ENCODE peak calls at places on chromosomes 5 and 9, in four cellular contexts. U is HFFc6, P is RWPE1, S is NCI-H1436 treated with DMSO at 0.1 percent for 48 hours. R is an unnamed sample.

GRCh38 chr9:96363175-96363967 is 20.1 kb downstream of the SLC35D2 start:
- DNase-seq in P (no peak), U (no peak), S (no peak), R (no peak)

GRCh38 chr5:140965905-140966292 is 377 bp upstream of the PCDHAC2 start:
- DNase-seq in U (no peak), S (no peak), P (no peak), R (no peak)

GRCh38 chr9:111966851-111967250 is 70.2 kb downstream of the UGCG start:
- DNase-seq in P (no peak), S (no peak), U (no peak), R (no peak)

GRCh38 chr5:177234761-177235315 is 68.7 kb downstream of the RAB24 start:
- DNase-seq in P (no peak), S (no peak), U (peak), R (no peak)

GRCh38 chr9:371349-371748 is 156.7 kb downstream of the DOCK8 start:
- DNase-seq in S (no peak), U (no peak), P (no peak), R (no peak)

GRCh38 chr9:9341203-9341602 is 1271.6 kb downstream of the PTPRD start:
- DNase-seq in S (no peak), P (no peak), U (no peak), R (no peak)

GRCh38 chr9:121779381-121780117 is 128.1 kb downstream of the DAB2IP start:
- DNase-seq in P (no peak), U (no peak), S (no peak), R (no peak)

GRCh38 chr5:31213676-31214638 is 20.5 kb downstream of the CDH6 start:
- DNase-seq in U (no peak), S (no peak), P (no peak), R (no peak)

GRCh38 chr5:138663009-138663408 is 87.8 kb upstream of the HSPA9 start:
- DNase-seq in P (peak), U (no peak), S (no peak), R (no peak)

GRCh38 chr9:127085186-127085585 is 37.2 kb downstream of the ANGPTL2 start:
- DNase-seq in P (no peak), S (no peak), U (no peak), R (no peak)

GRCh38 chr9:107465467-107466451 is 23.8 kb downstream of the KLF4 start:
- DNase-seq in P (peak), S (no peak), U (no peak), R (no peak)

GRCh38 chr5:39360483-39361071 is 3.7 kb downstream of the C9 start:
- DNase-seq in P (peak), S (no peak), U (no peak), R (peak)

GRCh38 chr5:148957591-148958202 is 105.2 kb downstream of the SH3TC2 start:
- DNase-seq in S (no peak), P (peak), U (no peak), R (no peak)

GRCh38 chr9:73347123-73347522 is 195.5 kb downstream of the ANXA1 start:
- DNase-seq in P (no peak), S (no peak), U (no peak), R (no peak)

GRCh38 chr5:148785223-148785622 is 41.2 kb upstream of the ADRB2 start:
- DNase-seq in P (no peak), U (no peak), S (no peak), R (no peak)

GRCh38 chr9:38068616-38068865 is 486 bp downstream of the SHB start:
- DNase-seq in U (no peak), S (no peak), P (no peak), R (no peak)

GRCh38 chr5:149636861-149637246 is 55.6 kb downstream of the ARHGEF37 start:
- DNase-seq in S (no peak), P (peak), U (no peak), R (no peak)

GRCh38 chr5:124972703-124973102 is 226.3 kb upstream of the ZNF608 start:
- DNase-seq in U (no peak), P (no peak), S (no peak), R (no peak)

GRCh38 chr9:21985964-21986667 is 8.1 kb downstream of the CDKN2A start:
- DNase-seq in S (no peak), U (no peak), P (no peak), R (no peak)

GRCh38 chr9:137167113-137167751 is 2.6 kb downstream of the LRRC26 start:
- DNase-seq in S (no peak), U (no peak), P (no peak), R (no peak)

GRCh38 chr5:109164001-109164400 is 245.8 kb downstream of the PJA2 start:
- DNase-seq in P (no peak), S (no peak), U (no peak), R (no peak)

GRCh38 chr9:4417578-4418325 is 72.5 kb upstream of the SLC1A1 start:
- DNase-seq in P (peak), S (no peak), U (peak), R (peak)

GRCh38 chr5:78404682-78405293 is 44.4 kb downstream of the SCAMP1 start:
- DNase-seq in U (no peak), S (no peak), P (no peak), R (no peak)

GRCh38 chr5:1640276-1640898 is 116.6 kb upstream of the LPCAT1 start:
- DNase-seq in U (no peak), S (no peak), P (no peak), R (no peak)

GRCh38 chr5:34959323-34959722 is 30.0 kb downstream of the DNAJC21 start:
- DNase-seq in U (peak), S (no peak), P (peak), R (no peak)

GRCh38 chr5:10678236-10678635 is 82.8 kb downstream of the DAP start:
- DNase-seq in P (no peak), S (no peak), U (peak), R (no peak)

GRCh38 chr9:77384406-77384805 is 207.1 kb downstream of the VPS13A start:
- DNase-seq in U (peak), P (peak), S (no peak), R (peak)

GRCh38 chr5:107380654-107381053 is 290.1 kb downstream of the EFNA5 start:
- DNase-seq in U (no peak), P (no peak), S (no peak), R (no peak)

GRCh38 chr5:57340681-57341080 is 141.9 kb downstream of the ACTBL2 start:
- DNase-seq in U (no peak), S (no peak), P (no peak), R (no peak)

GRCh38 chr5:85395526-85395925 is 1010.8 kb upstream of the EDIL3 start:
- DNase-seq in U (no peak), S (no peak), P (no peak), R (no peak)

GRCh38 chr9:96497117-96497399 is 47.1 kb downstream of the HABP4 start:
- DNase-seq in P (no peak), S (no peak), U (no peak), R (no peak)

GRCh38 chr9:96214639-96215038 is 87.3 kb downstream of the HSD17B3 start:
- DNase-seq in U (no peak), S (no peak), P (no peak), R (no peak)

GRCh38 chr5:142844881-142845280 is 74.7 kb downstream of the ARHGAP26 start:
- DNase-seq in S (no peak), P (no peak), U (no peak), R (no peak)

GRCh38 chr9:94693485-94694191 is 32.9 kb upstream of the AOPEP start:
- DNase-seq in U (no peak), P (no peak), S (no peak), R (no peak)

GRCh38 chr9:136700309-136700708 is 12.1 kb upstream of the DIPK1B start:
- DNase-seq in P (no peak), S (no peak), U (no peak), R (no peak)

GRCh38 chr5:179679014-179679674 is 1.7 kb downstream of the CBY3 start:
- DNase-seq in P (peak), U (no peak), S (no peak), R (no peak)

GRCh38 chr5:167463939-167464338 is 827.5 kb upstream of the WWC1 start:
- DNase-seq in P (no peak), U (no peak), S (no peak), R (no peak)

R was measured in keratinocyte.